ENCODE peak calls at places on chromosomes 4 and X, in seven cellular contexts. Q is cardiac fibroblast, B is lower lobe of right lung, A is right atrium auricular region, F is DND-41, W is PC-9, H is Caco-2. R is an unnamed sample.

GRCh38 chrX:636971-637659 is 6.5 kb downstream of the SHOX start:
- DNase-seq in Q (no peak), B (no peak), A (no peak), F (no peak), W (no peak), H (no peak), R (no peak)

GRCh38 chr4:83369825-83370639 is 35.4 kb upstream of the HPSE start:
- DNase-seq in Q (no peak), B (no peak), A (no peak), F (no peak), W (no peak), H (no peak), R (peak)

GRCh38 chrX:31500920-31501319 is 429.1 kb upstream of the FTHL17 start:
- DNase-seq in Q (peak), B (no peak), A (no peak), F (no peak), W (peak), H (no peak), R (peak)

GRCh38 chr4:148061795-148062194 is 329.9 kb downstream of the ARHGAP10 start:
- DNase-seq in Q (no peak), B (no peak), A (no peak), F (no peak), W (no peak), H (no peak), R (no peak)

GRCh38 chrX:40831750-40832149 is 96.4 kb upstream of the MED14 start:
- DNase-seq in Q (no peak), B (no peak), A (no peak), F (no peak), W (no peak), H (no peak), R (no peak)

GRCh38 chr4:175539498-175539897 is 272.6 kb downstream of the GPM6A start:
- DNase-seq in Q (no peak), B (no peak), A (no peak), F (no peak), W (no peak), H (no peak), R (no peak)

GRCh38 chr4:185713731-185714130 is 98.3 kb downstream of the SORBS2 start:
- DNase-seq in Q (no peak), B (no peak), A (no peak), F (no peak), W (no peak), H (no peak), R (no peak)

GRCh38 chrX:106791495-106791894 is 11.0 kb upstream of the TBC1D8B start:
- DNase-seq in Q (peak), B (no peak), A (no peak), F (no peak), W (no peak), H (no peak), R (peak)

GRCh38 chr4:1523907-1524636 is 117.8 kb upstream of the NKX1-1 start:
- DNase-seq in Q (no peak), B (peak), A (no peak), F (no peak), W (no peak), H (no peak), R (no peak)

GRCh38 chrX:13001097-13001496 is 26.2 kb downstream of the TMSB4X start:
- DNase-seq in Q (no peak), B (no peak), A (no peak), F (no peak), W (peak), H (no peak), R (peak)

GRCh38 chrX:108199691-108200090 is 108.1 kb downstream of the ATG4A start:
- DNase-seq in Q (peak), B (no peak), A (no peak), F (peak), W (peak), H (peak), R (peak)

GRCh38 chr4:3675251-3676115 is 90.7 kb upstream of the ADRA2C start:
- DNase-seq in Q (no peak), B (peak), A (no peak), F (no peak), W (no peak), H (no peak), R (no peak)

GRCh38 chr4:25509656-25510055 is 132.6 kb downstream of the ANAPC4 start:
- DNase-seq in Q (no peak), B (no peak), A (no peak), F (no peak), W (no peak), H (no peak), R (no peak)

GRCh38 chr4:2364654-2365053 is 53.8 kb downstream of the ZFYVE28 start:
- DNase-seq in Q (peak), B (peak), A (no peak), F (no peak), W (no peak), H (no peak), R (peak)

GRCh38 chr4:101171747-101172146 is 175.6 kb downstream of the PPP3CA start:
- DNase-seq in Q (no peak), B (no peak), A (no peak), F (no peak), W (no peak), H (no peak), R (peak)

GRCh38 chr4:146654976-146655761 is 16.5 kb downstream of the POU4F2 start:
- DNase-seq in Q (peak), B (no peak), A (no peak), F (no peak), W (no peak), H (no peak), R (no peak)

GRCh38 chr4:108043536-108043935 is 53.8 kb downstream of the HADH start:
- DNase-seq in Q (no peak), B (no peak), A (no peak), F (peak), W (no peak), H (no peak), R (peak)

GRCh38 chr4:55016131-55016530 is 109.3 kb downstream of the KDR start:
- DNase-seq in Q (no peak), B (no peak), A (no peak), F (no peak), W (no peak), H (no peak), R (no peak)
- TF ChIP-seq CTCF in Q (no peak), B (no peak), A (no peak), F (no peak), W (no peak), H (no peak), R (no peak)

GRCh38 chrX:132887569-132887968 is 70.9 kb downstream of the HS6ST2 start:
- DNase-seq in Q (no peak), B (no peak), A (no peak), F (no peak), W (no peak), H (no peak), R (no peak)

GRCh38 chrX:132877954-132878536 is 80.4 kb downstream of the HS6ST2 start:
- DNase-seq in Q (no peak), B (no peak), A (no peak), F (no peak), W (no peak), H (peak), R (no peak)

DNA sequence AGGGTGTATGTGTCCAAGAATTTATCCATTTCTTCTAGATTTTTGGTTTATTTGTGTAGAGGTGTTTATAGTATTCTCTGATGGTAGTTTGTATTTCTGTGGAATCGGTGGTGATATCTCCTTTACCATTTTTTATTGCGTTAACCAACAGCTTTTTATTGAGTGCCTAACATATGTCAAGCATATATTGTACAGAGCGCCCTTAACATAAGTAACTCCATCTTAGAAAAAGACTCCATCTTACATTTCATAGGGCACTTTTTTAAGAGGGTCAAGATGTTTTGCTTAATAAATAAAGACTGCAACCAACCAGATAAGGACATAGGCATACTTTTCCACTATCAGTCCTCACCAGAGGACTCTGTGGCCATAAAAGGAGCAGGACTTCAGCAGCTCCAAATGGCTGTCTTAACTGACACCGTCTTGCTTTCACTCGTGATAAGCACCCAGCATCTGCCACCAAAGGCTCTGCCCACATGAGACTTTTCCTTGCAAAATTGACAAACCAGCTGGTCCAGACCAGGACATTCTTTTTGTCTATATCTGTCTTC is 75.0 kb downstream of the HS6ST2 start:
- DNase-seq in Q (no peak), B (no peak), A (no peak), F (no peak), W (no peak), H (no peak), R (no peak)
- H3K4me3 ChIP-seq in Q (no peak), B (no peak), A (no peak), F (no peak), W (no peak), H (no peak), R (no peak)

GRCh38 chr4:98627477-98627876 is 30.9 kb downstream of the TSPAN5 start:
- DNase-seq in Q (no peak), B (no peak), A (no peak), F (no peak), W (no peak), H (no peak), R (no peak)

GRCh38 chr4:98625920-98626319 is 32.5 kb downstream of the TSPAN5 start:
- DNase-seq in Q (no peak), B (no peak), A (no peak), F (no peak), W (peak), H (no peak), R (no peak)

GRCh38 chr4:98625399-98625798 is 33.0 kb downstream of the TSPAN5 start:
- DNase-seq in Q (no peak), B (no peak), A (no peak), F (no peak), W (no peak), H (no peak), R (no peak)

GRCh38 chr4:98626350-98626749 is 32.1 kb downstream of the TSPAN5 start:
- DNase-seq in Q (peak), B (no peak), A (no peak), F (no peak), W (peak), H (no peak), R (peak)

DNA sequence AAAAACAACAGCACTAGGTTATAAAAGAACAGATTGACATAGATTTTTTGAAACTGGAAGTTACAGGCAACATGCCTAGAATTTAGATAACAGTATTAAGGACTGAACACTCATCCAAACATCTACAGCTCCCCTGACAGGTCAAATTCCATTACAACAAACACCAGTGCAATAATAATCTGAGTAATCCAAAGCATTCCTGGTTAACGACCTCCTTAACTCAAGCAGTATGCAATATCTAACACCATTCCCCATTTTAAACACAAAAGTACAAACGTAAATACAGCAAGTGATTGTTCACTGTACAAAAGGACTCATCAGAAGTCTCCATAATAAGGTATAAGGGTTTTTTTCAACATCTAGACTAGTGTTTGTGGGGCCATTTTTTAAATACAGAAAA is 30.5 kb downstream of the TSPAN5 start:
- DNase-seq in Q (peak), B (no peak), A (no peak), F (no peak), W (peak), H (no peak), R (peak)
- TF ChIP-seq CTCF in Q (no peak), B (no peak), A (no peak), F (no peak), W (no peak), H (no peak), R (no peak)

DNA sequence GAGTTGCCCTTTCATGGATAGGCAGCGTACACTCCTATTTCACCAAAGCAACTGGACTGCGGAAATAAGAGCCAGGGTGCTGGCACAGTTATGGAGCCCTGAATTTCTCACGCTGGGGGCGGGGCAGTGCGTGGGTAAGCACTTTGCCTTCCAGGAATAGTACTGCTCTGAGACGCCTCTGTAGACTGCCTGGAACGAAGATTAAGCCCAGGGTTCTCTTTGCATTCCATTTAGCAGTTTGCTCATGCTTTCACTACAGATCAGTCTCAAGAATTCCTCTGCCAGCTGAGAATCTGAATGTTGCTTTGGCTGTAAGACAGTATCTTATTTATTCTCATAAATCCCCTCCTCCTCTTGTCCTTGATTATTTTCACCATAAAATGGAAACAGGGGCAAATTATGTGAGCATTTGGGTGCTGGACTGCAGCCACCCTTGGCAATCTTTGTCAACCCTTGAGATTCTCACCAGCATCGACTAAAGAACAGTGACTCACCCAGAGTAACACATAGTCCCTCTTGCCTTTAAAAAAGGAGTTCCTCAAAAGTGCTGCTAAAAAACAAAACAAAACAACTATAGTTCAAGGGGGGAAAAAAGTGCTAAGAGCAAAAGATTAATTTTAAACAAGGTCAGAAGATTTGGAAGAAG is 88.9 kb upstream of the CITED1 start:
- DNase-seq in Q (peak), B (no peak), A (no peak), F (no peak), W (no peak), H (no peak), R (peak)
- H3K4me3 ChIP-seq in Q (no peak), B (no peak), A (no peak), F (no peak), W (no peak), H (no peak), R (no peak)

GRCh38 chr4:183758006-183758734 is 99.1 kb downstream of the TRAPPC11 start:
- DNase-seq in Q (peak), B (no peak), A (peak), F (no peak), W (no peak), H (no peak), R (no peak)
- TF ChIP-seq CTCF in Q (peak), B (no peak), A (peak), F (peak), W (no peak), H (peak), R (no peak)

GRCh38 chr4:156559346-156559745 is 412.3 kb downstream of the PDGFC start:
- DNase-seq in Q (no peak), B (no peak), A (no peak), F (no peak), W (no peak), H (no peak), R (peak)
- H3K4me3 ChIP-seq in Q (no peak), B (no peak), A (no peak), F (no peak), W (no peak), H (no peak), R (no peak)